ENCODE peak calls at places on chromosomes 2 and 18, in six cellular contexts. One of them, this sample, is unnamed.

GRCh38 chr2:44016282-44016681 is 20.5 kb upstream of the LRPPRC start:
- DNase-seq in aorta: peak; percentile 62
- DNase-seq in occipital lobe: no peak
- DNase-seq in GM20000: peak; percentile 24
- DNase-seq in spleen: no peak
- DNase-seq in NCI-H1930: no peak
- DNase-seq in this sample: no peak

GRCh38 chr2:190879474-190880373 is 897 bp upstream of the GLS start:
- DNase-seq in aorta: no peak
- DNase-seq in occipital lobe: peak; percentile 48
- DNase-seq in GM20000: no peak
- DNase-seq in spleen: no peak
- DNase-seq in NCI-H1930: no peak
- DNase-seq in this sample: no peak

GRCh38 chr2:26770986-26771586 is 7.0 kb downstream of the SLC35F6 start:
- DNase-seq in aorta: peak; percentile 92
- DNase-seq in occipital lobe: no peak
- DNase-seq in GM20000: no peak
- DNase-seq in spleen: no peak
- DNase-seq in NCI-H1930: no peak
- DNase-seq in this sample: no peak

GRCh38 chr2:214244847-214245246 is 166.0 kb upstream of the VWC2L start:
- DNase-seq in aorta: no peak
- DNase-seq in occipital lobe: no peak
- DNase-seq in GM20000: no peak
- DNase-seq in spleen: no peak
- DNase-seq in NCI-H1930: no peak
- DNase-seq in this sample: no peak

GRCh38 chr2:240480834-240481623 is 45.6 kb downstream of the GPC1 start:
- DNase-seq in aorta: no peak
- DNase-seq in occipital lobe: no peak
- DNase-seq in GM20000: no peak
- DNase-seq in spleen: peak; percentile 72
- DNase-seq in NCI-H1930: no peak
- DNase-seq in this sample: peak; percentile 60

GRCh38 chr2:57371186-57371585 is 675.4 kb upstream of the VRK2 start:
- DNase-seq in aorta: no peak
- DNase-seq in occipital lobe: no peak
- DNase-seq in GM20000: no peak
- DNase-seq in spleen: no peak
- DNase-seq in NCI-H1930: no peak
- DNase-seq in this sample: no peak

GRCh38 chr2:19119326-19120001 is 239.0 kb downstream of the OSR1 start:
- DNase-seq in aorta: no peak
- DNase-seq in occipital lobe: no peak
- DNase-seq in GM20000: no peak
- DNase-seq in spleen: no peak
- DNase-seq in NCI-H1930: no peak
- DNase-seq in this sample: no peak

GRCh38 chr2:75047907-75048625 is 89.6 kb downstream of the POLE4 start:
- DNase-seq in aorta: no peak
- DNase-seq in occipital lobe: no peak
- DNase-seq in GM20000: no peak
- DNase-seq in spleen: no peak
- DNase-seq in NCI-H1930: no peak
- DNase-seq in this sample: no peak

GRCh38 chr18:34219651-34220050 is 5.1 kb downstream of the NOL4 start:
- DNase-seq in aorta: no peak
- DNase-seq in occipital lobe: peak; percentile 30
- DNase-seq in GM20000: no peak
- DNase-seq in spleen: no peak
- DNase-seq in NCI-H1930: no peak
- DNase-seq in this sample: no peak

GRCh38 chr2:64750817-64751285 is 97.1 kb upstream of the SERTAD2 start:
- DNase-seq in aorta: peak; percentile 100
- DNase-seq in occipital lobe: peak; percentile 100
- DNase-seq in GM20000: peak; percentile 97
- DNase-seq in spleen: peak; percentile 99
- DNase-seq in NCI-H1930: peak; percentile 97
- DNase-seq in this sample: peak; percentile 100

GRCh38 chr18:58850784-58851469 is 13.8 kb upstream of the ZNF532 start:
- DNase-seq in aorta: peak; percentile 61
- DNase-seq in occipital lobe: no peak
- DNase-seq in GM20000: no peak
- DNase-seq in spleen: no peak
- DNase-seq in NCI-H1930: no peak
- DNase-seq in this sample: no peak

GRCh38 chr2:226376516-226377180 is 423.0 kb downstream of the IRS1 start:
- DNase-seq in aorta: no peak
- DNase-seq in occipital lobe: no peak
- DNase-seq in GM20000: no peak
- DNase-seq in spleen: no peak
- DNase-seq in NCI-H1930: no peak
- DNase-seq in this sample: no peak

GRCh38 chr2:118527571-118527970 is 319.9 kb downstream of the EN1 start:
- DNase-seq in aorta: no peak
- DNase-seq in occipital lobe: no peak
- DNase-seq in GM20000: no peak
- DNase-seq in spleen: no peak
- DNase-seq in NCI-H1930: no peak
- DNase-seq in this sample: no peak

GRCh38 chr2:38187416-38188127 is 111.6 kb upstream of the CYP1B1 start:
- DNase-seq in aorta: peak; percentile 88
- DNase-seq in occipital lobe: no peak
- DNase-seq in GM20000: no peak
- DNase-seq in spleen: no peak
- DNase-seq in NCI-H1930: no peak
- DNase-seq in this sample: peak; percentile 73

GRCh38 chr2:7748717-7749415 is 831.7 kb downstream of the RNF144A start:
- DNase-seq in aorta: no peak
- DNase-seq in occipital lobe: no peak
- DNase-seq in GM20000: no peak
- DNase-seq in spleen: no peak
- DNase-seq in NCI-H1930: no peak
- DNase-seq in this sample: no peak

GRCh38 chr2:43225788-43226557 is 433 bp downstream of the ZFP36L2 start:
- DNase-seq in aorta: peak; percentile 85
- DNase-seq in occipital lobe: peak; percentile 18
- DNase-seq in GM20000: peak; percentile 93
- DNase-seq in spleen: peak; percentile 95
- DNase-seq in NCI-H1930: peak; percentile 17
- DNase-seq in this sample: peak; percentile 92

GRCh38 chr2:62624855-62625254 is 80.7 kb upstream of the EHBP1 start:
- DNase-seq in aorta: no peak
- DNase-seq in occipital lobe: no peak
- DNase-seq in GM20000: no peak
- DNase-seq in spleen: no peak
- DNase-seq in NCI-H1930: no peak
- DNase-seq in this sample: no peak

GRCh38 chr2:216911886-216912285 is 52.0 kb upstream of the TNP1 start:
- DNase-seq in aorta: no peak
- DNase-seq in occipital lobe: no peak
- DNase-seq in GM20000: no peak
- DNase-seq in spleen: no peak
- DNase-seq in NCI-H1930: no peak
- DNase-seq in this sample: no peak

GRCh38 chr2:40279001-40279400 is 172.9 kb downstream of the SLC8A1 start:
- DNase-seq in aorta: no peak
- DNase-seq in occipital lobe: no peak
- DNase-seq in GM20000: no peak
- DNase-seq in spleen: no peak
- DNase-seq in NCI-H1930: no peak
- DNase-seq in this sample: no peak

GRCh38 chr2:102069311-102069974 is 73.1 kb upstream of the IL1R1 start:
- DNase-seq in aorta: no peak
- DNase-seq in occipital lobe: no peak
- DNase-seq in GM20000: no peak
- DNase-seq in spleen: no peak
- DNase-seq in NCI-H1930: no peak
- DNase-seq in this sample: no peak

GRCh38 chr18:2971741-2972552 is 41.0 kb downstream of the LPIN2 start:
- DNase-seq in aorta: peak; percentile 82
- DNase-seq in occipital lobe: no peak
- DNase-seq in GM20000: peak; percentile 69
- DNase-seq in spleen: peak; percentile 93
- DNase-seq in NCI-H1930: no peak
- DNase-seq in this sample: peak; percentile 71

GRCh38 chr2:55861733-55862132 is 61.8 kb downstream of the EFEMP1 start:
- DNase-seq in aorta: peak; percentile 77
- DNase-seq in occipital lobe: no peak
- DNase-seq in GM20000: no peak
- DNase-seq in spleen: no peak
- DNase-seq in NCI-H1930: no peak
- DNase-seq in this sample: no peak

GRCh38 chr2:240913810-240914644 is 7.9 kb downstream of the CROCC2 start:
- DNase-seq in aorta: peak; percentile 87
- DNase-seq in occipital lobe: no peak
- DNase-seq in GM20000: peak; percentile 86
- DNase-seq in spleen: peak; percentile 90
- DNase-seq in NCI-H1930: peak; percentile 47
- DNase-seq in this sample: peak; percentile 81

GRCh38 chr2:218221015-218221414 is 4.0 kb downstream of the ARPC2 start:
- DNase-seq in aorta: no peak
- DNase-seq in occipital lobe: no peak
- DNase-seq in GM20000: no peak
- DNase-seq in spleen: no peak
- DNase-seq in NCI-H1930: no peak
- DNase-seq in this sample: no peak

GRCh38 chr2:167114018-167114417 is 225.7 kb downstream of the XIRP2 start:
- DNase-seq in aorta: no peak
- DNase-seq in occipital lobe: no peak
- DNase-seq in GM20000: no peak
- DNase-seq in spleen: no peak
- DNase-seq in NCI-H1930: no peak
- DNase-seq in this sample: no peak

GRCh38 chr2:6392966-6393365 is 472.7 kb downstream of the CMPK2 start:
- DNase-seq in aorta: no peak
- DNase-seq in occipital lobe: no peak
- DNase-seq in GM20000: peak; percentile 12
- DNase-seq in spleen: no peak
- DNase-seq in NCI-H1930: no peak
- DNase-seq in this sample: no peak

GRCh38 chr2:233600361-233600760 is 17.1 kb upstream of the UGT1A8 start:
- DNase-seq in aorta: no peak
- DNase-seq in occipital lobe: no peak
- DNase-seq in GM20000: no peak
- DNase-seq in spleen: no peak
- DNase-seq in NCI-H1930: no peak
- DNase-seq in this sample: no peak

GRCh38 chr2:84904717-84905174 is 710 bp upstream of the TMSB10 start:
- DNase-seq in aorta: peak; percentile 90
- DNase-seq in occipital lobe: peak; percentile 13
- DNase-seq in GM20000: no peak
- DNase-seq in spleen: peak; percentile 90
- DNase-seq in NCI-H1930: peak; percentile 29
- DNase-seq in this sample: peak; percentile 92

GRCh38 chr2:149221898-149222297 is 108.5 kb upstream of the LYPD6 start:
- DNase-seq in aorta: no peak
- DNase-seq in occipital lobe: no peak
- DNase-seq in GM20000: no peak
- DNase-seq in spleen: no peak
- DNase-seq in NCI-H1930: no peak
- DNase-seq in this sample: no peak

GRCh38 chr2:175478369-175478768 is 296.9 kb upstream of the ATP5MC3 start:
- DNase-seq in aorta: no peak
- DNase-seq in occipital lobe: no peak
- DNase-seq in GM20000: no peak
- DNase-seq in spleen: no peak
- DNase-seq in NCI-H1930: no peak
- DNase-seq in this sample: no peak

GRCh38 chr2:2187196-2187595 is 143.9 kb downstream of the MYT1L start:
- DNase-seq in aorta: no peak
- DNase-seq in occipital lobe: no peak
- DNase-seq in GM20000: no peak
- DNase-seq in spleen: no peak
- DNase-seq in NCI-H1930: peak; percentile 18
- DNase-seq in this sample: no peak

GRCh38 chr18:77032121-77032758 is 100.3 kb downstream of the MBP start:
- DNase-seq in aorta: no peak
- DNase-seq in occipital lobe: no peak
- DNase-seq in GM20000: no peak
- DNase-seq in spleen: no peak
- DNase-seq in NCI-H1930: no peak
- DNase-seq in this sample: no peak